ENCODE peak calls at places on chromosomes 16 and 17, in nine cellular contexts. G is fibroblast of lung, T is adrenal gland, I is ascending aorta, J is suprapubic skin, M is GM23338, V is astrocyte of the cerebellum, D is cardiac fibroblast, Q is body of pancreas. L is an unnamed sample.

GRCh38 chr17:21209511-21210175 is 4.3 kb downstream of the TMEM11 start:
- DNase-seq in G (no peak), T (no peak), I (no peak), J (no peak), M (no peak), V (no peak), D (no peak), Q (peak), L (peak)

GRCh38 chr16:57764341-57765159 is 29.0 kb downstream of the KATNB1 start:
- DNase-seq in G (peak), T (peak), I (no peak), J (no peak), M (peak), V (peak), D (peak), Q (no peak), L (peak)

GRCh38 chr17:79814966-79815835 is 18.3 kb upstream of the CBX8 start:
- DNase-seq in G (no peak), T (no peak), I (no peak), J (no peak), M (peak), V (no peak), D (peak), Q (peak), L (no peak)

GRCh38 chr16:85595812-85596495 is 17.2 kb upstream of the GSE1 start:
- DNase-seq in G (no peak), T (no peak), I (no peak), J (no peak), M (no peak), V (no peak), D (no peak), Q (no peak), L (no peak)

GRCh38 chr16:89987169-89987568 is 32.1 kb downstream of the DBNDD1 start:
- DNase-seq in G (no peak), T (no peak), I (no peak), J (no peak), M (no peak), V (no peak), D (no peak), Q (no peak), L (no peak)

GRCh38 chr16:3907586-3907985 is 27.1 kb upstream of the CREBBP start:
- DNase-seq in G (no peak), T (no peak), I (no peak), J (peak), M (peak), V (no peak), D (no peak), Q (no peak), L (no peak)

GRCh38 chr16:19118938-19119431 is 5.2 kb downstream of the ITPRIPL2 start:
- DNase-seq in G (peak), T (peak), I (no peak), J (no peak), M (no peak), V (peak), D (peak), Q (no peak), L (peak)

GRCh38 chr16:24989417-24989978 is 25.7 kb downstream of the ARHGAP17 start:
- DNase-seq in G (peak), T (no peak), I (no peak), J (no peak), M (no peak), V (no peak), D (no peak), Q (no peak), L (no peak)

GRCh38 chr16:15925631-15926030 is 23.8 kb upstream of the ABCC1 start:
- DNase-seq in G (no peak), T (no peak), I (no peak), J (no peak), M (peak), V (no peak), D (no peak), Q (no peak), L (no peak)

GRCh38 chr16:82715833-82716232 is 89.1 kb downstream of the CDH13 start:
- DNase-seq in G (no peak), T (no peak), I (no peak), J (no peak), M (no peak), V (no peak), D (no peak), Q (no peak), L (no peak)

GRCh38 chr17:62827722-62828498 is 19.8 kb upstream of the MARCHF10 start:
- DNase-seq in G (peak), T (no peak), I (no peak), J (no peak), M (no peak), V (no peak), D (peak), Q (no peak), L (no peak)

GRCh38 chr17:80827646-80828643 is 163.7 kb upstream of the CHMP6 start:
- DNase-seq in G (no peak), T (no peak), I (no peak), J (peak), M (peak), V (no peak), D (no peak), Q (no peak), L (no peak)

GRCh38 chr17:29154516-29155234 is 25.5 kb downstream of the MYO18A start:
- DNase-seq in G (no peak), T (no peak), I (no peak), J (no peak), M (no peak), V (no peak), D (no peak), Q (no peak), L (no peak)

GRCh38 chr16:13969711-13970110 is 49.8 kb downstream of the ERCC4 start:
- DNase-seq in G (no peak), T (no peak), I (no peak), J (no peak), M (no peak), V (no peak), D (no peak), Q (no peak), L (no peak)

GRCh38 chr16:74297296-74297665 is 667 bp downstream of the PSMD7 start:
- DNase-seq in G (peak), T (no peak), I (no peak), J (no peak), M (peak), V (no peak), D (peak), Q (peak), L (no peak)

GRCh38 chr16:50102046-50102756 is 36.4 kb downstream of the HEATR3 start:
- DNase-seq in G (peak), T (no peak), I (no peak), J (no peak), M (no peak), V (peak), D (peak), Q (no peak), L (peak)

GRCh38 chr17:57294075-57294474 is 37.8 kb downstream of the MSI2 start:
- DNase-seq in G (no peak), T (no peak), I (no peak), J (no peak), M (no peak), V (no peak), D (no peak), Q (no peak), L (no peak)

GRCh38 chr17:64345691-64346376 is 44.8 kb downstream of the PECAM1 start:
- DNase-seq in G (no peak), T (no peak), I (no peak), J (no peak), M (no peak), V (no peak), D (peak), Q (no peak), L (no peak)

GRCh38 chr16:969508-970378 is 1.0 kb downstream of the LMF1 start:
- DNase-seq in G (peak), T (no peak), I (no peak), J (no peak), M (peak), V (no peak), D (peak), Q (peak), L (no peak)

GRCh38 chr17:2808367-2809335 is 12.4 kb downstream of the RAP1GAP2 start:
- DNase-seq in G (no peak), T (no peak), I (no peak), J (no peak), M (no peak), V (no peak), D (no peak), Q (no peak), L (no peak)

GRCh38 chr17:5182597-5183409 is 8.9 kb downstream of the ZNF594 start:
- DNase-seq in G (no peak), T (no peak), I (no peak), J (no peak), M (peak), V (no peak), D (peak), Q (no peak), L (no peak)

GRCh38 chr16:50616386-50616785 is 64.7 kb downstream of the SNX20 start:
- DNase-seq in G (no peak), T (no peak), I (no peak), J (no peak), M (no peak), V (no peak), D (no peak), Q (no peak), L (no peak)

GRCh38 chr17:68439656-68440290 is 17.5 kb downstream of the WIPI1 start:
- DNase-seq in G (no peak), T (no peak), I (no peak), J (peak), M (no peak), V (no peak), D (no peak), Q (no peak), L (no peak)

GRCh38 chr17:56798916-56799315 is 34.8 kb downstream of the C17orf67 start:
- DNase-seq in G (no peak), T (no peak), I (no peak), J (no peak), M (peak), V (no peak), D (no peak), Q (no peak), L (no peak)

GRCh38 chr17:18038149-18038850 is 668 bp downstream of the ATPAF2 start:
- DNase-seq in G (no peak), T (no peak), I (no peak), J (no peak), M (no peak), V (no peak), D (peak), Q (no peak), L (no peak)

GRCh38 chr16:75319513-75320401 is 68.3 kb upstream of the BCAR1 start:
- DNase-seq in G (peak), T (no peak), I (no peak), J (no peak), M (no peak), V (peak), D (peak), Q (no peak), L (peak)

GRCh38 chr17:37327341-37328090 is 48.3 kb upstream of the C17orf78 start:
- DNase-seq in G (peak), T (no peak), I (no peak), J (no peak), M (no peak), V (peak), D (peak), Q (no peak), L (peak)

GRCh38 chr17:66661411-66661843 is 173.5 kb upstream of the CACNG5 start:
- DNase-seq in G (peak), T (peak), I (no peak), J (no peak), M (no peak), V (no peak), D (peak), Q (no peak), L (peak)

GRCh38 chr17:5035356-5035755 is at the start of gene SLC52A1:
- DNase-seq in G (no peak), T (no peak), I (no peak), J (no peak), M (peak), V (no peak), D (no peak), Q (no peak), L (no peak)

DNA sequence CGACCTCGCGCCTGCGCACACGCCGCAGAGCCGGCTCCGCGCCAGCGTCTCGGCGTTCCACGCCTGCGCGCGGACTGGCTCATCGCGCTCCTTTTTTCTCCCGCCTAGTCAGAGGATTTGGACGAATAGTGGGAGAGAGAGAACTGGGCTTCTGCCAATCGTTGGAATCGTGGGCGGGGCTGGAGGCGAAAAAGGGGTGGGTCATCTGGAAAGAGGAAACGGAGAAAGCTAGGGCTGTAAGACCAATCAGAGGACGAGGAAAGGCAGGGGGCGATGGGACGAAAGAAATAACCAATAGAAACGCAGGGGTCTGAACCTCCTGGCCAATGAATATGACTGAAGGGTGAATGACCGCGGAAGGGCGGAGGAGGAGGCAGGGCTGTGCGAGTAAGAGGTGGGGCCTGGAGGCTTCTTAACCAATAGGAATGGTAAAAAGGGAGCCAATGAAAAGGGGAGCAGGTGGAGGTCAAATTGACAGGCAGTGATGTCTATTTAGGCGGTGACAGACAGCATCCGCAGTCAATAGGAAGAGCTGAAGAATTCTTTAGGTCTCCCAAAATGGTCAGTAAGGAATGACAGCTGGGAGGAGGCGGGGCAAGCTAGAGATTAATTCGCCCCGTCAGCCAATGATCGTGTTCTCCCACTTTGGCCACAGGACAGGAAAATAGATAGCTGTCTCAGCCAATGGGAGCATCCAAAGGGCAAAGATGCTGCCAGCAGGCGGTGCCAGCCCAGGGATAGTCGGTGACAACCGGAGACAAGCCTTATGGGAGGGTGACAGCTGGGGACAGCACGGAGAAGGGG is at the start of gene TBC1D10B:
- DNase-seq in G (peak), T (peak), I (peak), J (peak), M (peak), V (peak), D (peak), Q (peak), L (peak)
- TF ChIP-seq CTCF in G (peak), T (peak), I (no peak), J (no peak), M (peak), V (peak), D (peak), Q (peak), L (peak)

DNA sequence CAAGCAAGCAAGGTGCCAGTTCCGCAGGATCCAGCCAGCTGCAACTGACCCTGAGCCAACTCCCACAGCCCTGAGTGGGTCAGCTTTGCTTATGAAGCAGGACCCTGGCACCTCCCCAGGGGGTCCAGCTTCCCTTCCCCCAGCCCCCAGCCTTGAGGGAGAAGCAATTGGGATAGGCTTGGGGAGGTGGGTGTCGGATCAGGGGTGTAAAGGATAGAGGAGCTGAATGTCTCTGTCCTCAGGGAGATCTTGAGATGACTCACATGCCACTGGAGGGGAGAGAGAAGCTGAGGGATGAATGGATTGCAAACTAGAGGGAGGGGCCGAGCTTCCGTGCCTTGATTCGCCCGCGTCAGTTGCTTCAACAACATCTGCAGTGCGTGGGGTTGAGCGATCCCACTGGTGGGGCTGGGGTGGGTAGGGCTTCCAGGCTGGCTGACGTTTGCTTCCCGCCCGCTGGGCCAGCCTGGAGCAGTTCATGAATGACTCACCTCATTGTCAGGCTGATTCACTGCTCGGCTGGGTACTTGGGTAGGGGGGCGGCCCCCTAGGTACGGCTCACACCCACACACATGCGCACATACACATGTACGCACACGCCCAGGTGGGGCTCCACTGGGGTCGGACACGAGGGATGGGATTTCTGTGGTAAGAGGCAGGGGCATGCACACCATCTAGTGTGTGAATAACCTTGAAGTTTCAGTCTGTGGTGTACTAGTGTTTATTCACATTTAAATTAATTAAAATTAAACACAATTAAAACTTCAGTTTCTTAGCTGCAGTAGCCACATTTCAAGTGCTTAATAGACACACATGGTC is 3.6 kb upstream of the HROB start:
- DNase-seq in G (peak), T (peak), I (peak), J (peak), M (peak), V (peak), D (peak), Q (peak), L (peak)
- H3K4me3 ChIP-seq in G (peak), T (peak), I (no peak), J (peak), M (peak), V (peak), D (peak), Q (no peak), L (no peak)

DNA sequence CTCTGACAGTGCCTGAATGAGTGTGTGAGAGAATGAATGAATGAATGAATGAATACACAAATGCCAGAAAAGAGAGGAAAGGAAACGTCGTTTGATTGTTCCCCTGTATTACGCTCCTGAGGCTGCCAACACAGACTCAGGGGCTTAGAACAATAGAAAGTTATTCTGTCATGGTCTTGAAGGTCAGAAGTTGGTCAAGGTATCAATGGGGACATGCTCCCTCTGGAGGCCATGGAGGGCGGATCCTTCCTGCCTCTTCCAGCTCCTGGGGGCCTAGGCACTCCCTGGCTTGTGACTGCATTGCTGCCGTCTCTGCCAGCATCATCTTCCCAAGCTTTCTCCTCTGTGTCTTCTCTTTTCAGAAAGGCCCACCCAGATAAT is 1.5 kb upstream of the SLC38A8 start:
- DNase-seq in G (peak), T (no peak), I (no peak), J (no peak), M (peak), V (no peak), D (peak), Q (no peak), L (no peak)
- TF ChIP-seq CTCF in G (peak), T (peak), I (no peak), J (no peak), M (peak), V (peak), D (peak), Q (peak), L (peak)

GRCh38 chr16:66516808-66517585 is 32.9 kb downstream of the TK2 start:
- DNase-seq in G (peak), T (peak), I (peak), J (peak), M (no peak), V (peak), D (peak), Q (peak), L (peak)

GRCh38 chr16:66515543-66516171 is 34.3 kb downstream of the TK2 start:
- DNase-seq in G (peak), T (peak), I (no peak), J (no peak), M (peak), V (peak), D (peak), Q (no peak), L (no peak)

GRCh38 chr16:66516172-66516807 is 33.6 kb downstream of the TK2 start:
- DNase-seq in G (no peak), T (no peak), I (no peak), J (no peak), M (no peak), V (no peak), D (no peak), Q (no peak), L (no peak)

GRCh38 chr16:66519482-66519881 is 30.4 kb downstream of the TK2 start:
- DNase-seq in G (no peak), T (no peak), I (no peak), J (no peak), M (no peak), V (no peak), D (no peak), Q (no peak), L (no peak)

GRCh38 chr16:66517586-66518263 is 32.2 kb downstream of the TK2 start:
- DNase-seq in G (no peak), T (peak), I (no peak), J (no peak), M (no peak), V (no peak), D (no peak), Q (peak), L (no peak)
- H3K4me3 ChIP-seq in G (no peak), T (peak), I (no peak), J (peak), M (no peak), V (no peak), D (no peak), Q (no peak), L (no peak)

DNA sequence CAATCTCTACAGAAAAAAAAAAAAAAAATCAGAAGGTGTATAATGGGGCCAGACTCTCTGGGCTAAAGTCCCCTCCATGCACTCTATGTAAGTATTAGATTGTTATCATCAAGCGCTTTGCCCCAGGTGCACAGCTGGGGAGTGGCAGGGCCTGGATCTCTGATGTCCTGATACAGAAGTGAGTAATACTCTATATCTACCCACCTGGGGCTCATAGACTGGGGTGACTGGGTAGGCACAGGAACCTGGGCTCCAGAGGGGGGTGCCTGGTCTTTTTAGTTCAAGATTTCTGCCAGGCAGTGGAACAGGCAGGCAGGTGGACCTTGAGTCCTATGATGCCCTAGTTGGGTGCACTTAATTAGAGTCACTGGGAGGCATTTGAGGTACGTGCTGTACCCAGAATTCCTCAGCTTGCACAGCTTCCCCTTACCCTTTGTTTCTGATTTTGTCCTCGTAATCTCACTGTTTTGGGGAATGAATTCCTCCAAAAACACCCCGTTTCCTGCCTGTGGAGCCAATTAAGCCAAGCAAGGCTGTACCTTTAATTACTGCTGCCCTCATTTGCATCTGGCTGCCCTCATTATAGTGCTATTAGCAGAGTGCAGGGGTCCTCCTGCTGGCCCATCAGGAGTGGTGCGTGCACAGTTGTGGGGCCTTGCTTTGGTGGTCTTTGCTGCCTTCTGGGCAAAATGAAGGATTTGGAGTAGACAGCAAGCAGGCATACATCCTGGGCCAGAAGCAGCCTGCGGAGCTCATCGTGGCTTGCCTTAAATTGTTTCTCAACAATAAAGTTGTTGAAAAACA is 239.0 kb downstream of the SNX29 start:
- DNase-seq in G (no peak), T (no peak), I (no peak), J (no peak), M (peak), V (no peak), D (no peak), Q (no peak), L (no peak)
- TF ChIP-seq CTCF in G (peak), T (no peak), I (no peak), J (no peak), M (peak), V (peak), D (peak), Q (no peak), L (peak)

GRCh38 chr16:20673882-20674683 is 23.4 kb downstream of the ACSM1 start:
- DNase-seq in G (no peak), T (no peak), I (no peak), J (no peak), M (no peak), V (no peak), D (no peak), Q (no peak), L (no peak)
- H3K4me3 ChIP-seq in G (no peak), T (no peak), I (no peak), J (peak), M (peak), V (no peak), D (no peak), Q (no peak), L (no peak)

GRCh38 chr17:43648916-43649315 is 12.8 kb downstream of the MEOX1 start:
- DNase-seq in G (no peak), T (no peak), I (no peak), J (no peak), M (no peak), V (no peak), D (no peak), Q (no peak), L (no peak)
- TF ChIP-seq CTCF in G (no peak), T (no peak), I (no peak), J (no peak), M (no peak), V (no peak), D (no peak), Q (no peak), L (no peak)

GRCh38 chr17:42683407-42684031 is 1.2 kb downstream of the CNTNAP1 start:
- DNase-seq in G (no peak), T (no peak), I (no peak), J (no peak), M (peak), V (no peak), D (no peak), Q (no peak), L (no peak)
- H3K4me3 ChIP-seq in G (peak), T (peak), I (no peak), J (peak), M (peak), V (peak), D (peak), Q (no peak), L (peak)

L was measured in kidney epithelial cell.